ENCODE peak calls at places on chromosomes 7 and 10, in nine cellular contexts. H is heart right ventricle; B is mesendoderm; D is thoracic aorta; Q is gastrocnemius medialis; U is suprapubic skin; R is GM23248; L is AG04450; N is CD8-positive, alpha-beta T cell. M is an unnamed sample. For H3K27me3, the result is how much of the 10 kb centered on the place peaks cover.

GRCh38 chr7:39880556-39880955 is 69.5 kb upstream of the CDK13 start:
- DNase-seq in N (no peak), U (no peak), Q (no peak), R (peak), D (no peak), B (no peak), L (no peak), H (no peak), M (no peak)

GRCh38 chr10:130928306-130928705 is 383.2 kb downstream of the TCERG1L start:
- DNase-seq in U (no peak), B (no peak), H (no peak), D (no peak), Q (no peak), R (no peak), N (no peak), L (no peak), M (no peak)

GRCh38 chr10:46547331-46547880 is 9.1 kb downstream of the GPRIN2 start:
- DNase-seq in U (peak), Q (peak), L (no peak), H (peak), B (no peak), R (no peak), D (no peak), N (no peak), M (no peak)

GRCh38 chr10:116849271-116850057 is at the start of gene ENO4:
- DNase-seq in Q (no peak), L (peak), B (peak), R (peak), U (no peak), H (peak), D (no peak), N (no peak), M (peak)

GRCh38 chr10:132272061-132272766 is 35.5 kb downstream of the STK32C start:
- DNase-seq in D (no peak), H (no peak), R (peak), L (peak), B (no peak), Q (no peak), U (no peak), N (no peak), M (no peak)

GRCh38 chr7:24733414-24734060 is 23.7 kb downstream of the GSDME start:
- DNase-seq in D (no peak), U (no peak), H (no peak), L (no peak), R (no peak), N (no peak), B (no peak), Q (no peak), M (peak)

GRCh38 chr7:2116903-2117680 is 115.7 kb downstream of the MAD1L1 start:
- DNase-seq in N (no peak), Q (peak), U (no peak), R (no peak), B (no peak), H (peak), L (no peak), D (no peak), M (no peak)

GRCh38 chr10:53064609-53065008 is 292.0 kb upstream of the MBL2 start:
- DNase-seq in L (no peak), R (no peak), N (no peak), B (no peak), H (no peak), U (no peak), Q (no peak), D (no peak), M (no peak)

GRCh38 chr10:125820705-125821104 is 2.4 kb downstream of the UROS start:
- DNase-seq in U (no peak), Q (no peak), L (no peak), D (no peak), B (no peak), N (no peak), R (no peak), H (no peak), M (no peak)

GRCh38 chr10:10855178-10855577 is 162.5 kb upstream of the CELF2 start:
- DNase-seq in Q (no peak), R (no peak), U (no peak), B (no peak), H (no peak), N (no peak), D (no peak), L (no peak), M (no peak)

GRCh38 chr10:104309980-104310978 is 28.0 kb downstream of the ITPRIP start:
- DNase-seq in H (peak), Q (peak), B (no peak), R (peak), U (peak), L (no peak), D (peak), N (no peak), M (peak)

GRCh38 chr7:27130540-27131389 is at the start of gene HOXA4:
- DNase-seq in H (peak), Q (peak), B (peak), D (peak), R (peak), U (peak), L (no peak), N (peak), M (no peak)
- H3K27me3 ChIP-seq in H (half or more), Q (under half), B (half or more), D (under half), R (under half), U (under half), L (under half), N (under half), M (under half)

GRCh38 chr7:97015279-97015678 is 9.4 kb downstream of the DLX5 start:
- DNase-seq in U (no peak), L (no peak), H (no peak), D (no peak), R (no peak), N (no peak), B (no peak), Q (no peak), M (no peak)

GRCh38 chr7:97017197-97018125 is 7.2 kb downstream of the DLX5 start:
- DNase-seq in L (no peak), H (no peak), B (peak), R (no peak), D (no peak), N (no peak), Q (no peak), U (no peak), M (no peak)

GRCh38 chr7:97018126-97018601 is 6.5 kb downstream of the DLX5 start:
- DNase-seq in N (no peak), L (no peak), D (no peak), H (no peak), R (no peak), B (peak), Q (no peak), U (no peak), M (no peak)

GRCh38 chr7:97015787-97016391 is 8.7 kb downstream of the DLX5 start:
- DNase-seq in H (no peak), L (no peak), D (no peak), Q (no peak), B (no peak), R (no peak), U (no peak), N (no peak), M (no peak)

GRCh38 chr7:97016392-97017196 is 8.0 kb downstream of the DLX5 start:
- DNase-seq in D (no peak), L (no peak), Q (no peak), R (no peak), U (no peak), B (peak), H (no peak), N (no peak), M (no peak)
- H3K27me3 ChIP-seq in D (half or more), L (half or more), Q (half or more), R (half or more), U (half or more), B (half or more), H (half or more), N (under half), M (half or more)

DNA sequence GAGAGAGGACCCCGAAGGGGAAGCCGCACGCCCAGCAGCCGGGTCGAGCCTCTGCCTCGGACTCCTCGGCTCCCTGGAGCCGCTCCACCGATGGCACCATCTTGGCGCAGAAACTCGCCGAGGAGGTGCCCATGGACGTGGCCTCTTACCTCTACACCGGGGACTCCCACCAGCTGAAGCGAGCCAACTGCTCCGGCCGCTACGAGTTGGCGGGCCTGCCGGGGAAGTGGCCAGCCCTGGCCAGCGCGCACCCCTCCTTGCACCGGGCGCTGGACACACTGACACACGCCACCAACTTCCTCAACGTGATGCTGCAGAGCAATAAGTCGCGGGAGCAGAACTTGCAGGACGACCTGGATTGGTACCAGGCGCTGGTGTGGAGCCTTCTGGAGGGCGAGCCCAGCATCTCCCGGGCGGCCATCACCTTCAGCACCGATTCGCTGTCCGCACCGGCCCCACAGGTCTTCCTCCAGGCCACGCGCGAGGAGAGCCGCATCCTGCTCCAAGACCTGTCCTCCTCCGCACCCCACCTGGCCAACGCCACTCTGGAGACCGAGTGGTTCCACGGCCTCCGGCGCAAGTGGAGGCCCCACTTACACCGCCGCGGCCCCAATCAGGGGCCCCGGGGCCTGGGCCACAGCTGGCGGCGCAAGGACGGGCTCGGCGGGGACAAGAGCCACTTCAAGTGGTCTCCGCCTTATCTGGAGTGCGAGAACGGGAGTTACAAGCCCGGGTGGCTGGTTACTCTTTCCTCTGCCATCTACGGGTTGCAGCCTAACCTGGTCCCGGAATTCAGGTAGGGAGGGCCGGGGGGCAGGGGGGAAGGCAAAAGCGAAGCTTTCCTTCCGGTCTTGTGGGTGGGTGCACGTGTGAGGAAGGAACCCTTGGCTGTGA is 973 bp downstream of the GPR158 start:
- DNase-seq in B (peak), H (no peak), L (no peak), N (no peak), U (no peak), R (peak), Q (no peak), D (no peak), M (no peak)
- H3K27me3 ChIP-seq in B (under half), H (half or more), L (under half), N (under half), U (half or more), R (under half), Q (half or more), D (under half), M (under half)

GRCh38 chr10:70672993-70673928 is 955 bp downstream of the ADAMTS14 start:
- DNase-seq in H (peak), U (no peak), L (peak), R (peak), B (peak), D (no peak), Q (no peak), N (no peak), M (no peak)
- H3K27me3 ChIP-seq in H (under half), U (under half), L (under half), R (under half), B (under half), D (under half), Q (under half), N (under half), M (under half)

M was measured in right atrium auricular region.